ENCODE peak calls at places on chromosomes 13 and 19, in eight cellular contexts. One of them, this sample, is unnamed.

GRCh38 chr13:38954844-38955243 is 35.8 kb downstream of the STOML3 start:
- DNase-seq in cardiac fibroblast: no peak
- DNase-seq in stimulated activated CD8-positive, alpha-beta memory T cell treated with anti-CD3 and anti-CD28 coated beads, Interleukin-4, amount 100 ng/mL, for 48 hours: no peak
- DNase-seq in activated CD8-positive, alpha-beta T cell treated with anti-CD3 and anti-CD28 coated beads, Interleukin-2, amount 10 ng/mL, durations not matched to agents 7 days and 5 days: no peak
- DNase-seq in heart right ventricle: no peak
- DNase-seq in activated T-helper 9 cell treated with anti-CD3 and anti-CD28 coated beads, Interleukin-2, amount 50 U/mL, for 16 hours: no peak
- DNase-seq in ecto neural progenitor cell: no peak
- DNase-seq in BJ: no peak
- DNase-seq in this sample: no peak

GRCh38 chr13:32168136-32168535 is 136.6 kb downstream of the FRY start:
- DNase-seq in activated CD8-positive, alpha-beta T cell treated with anti-CD3 and anti-CD28 coated beads, Interleukin-2, amount 10 ng/mL, durations not matched to agents 7 days and 5 days: no peak
- DNase-seq in heart right ventricle: no peak
- DNase-seq in BJ: no peak
- DNase-seq in activated T-helper 9 cell treated with anti-CD3 and anti-CD28 coated beads, Interleukin-2, amount 50 U/mL, for 16 hours: no peak
- DNase-seq in ecto neural progenitor cell: no peak
- DNase-seq in cardiac fibroblast: no peak
- DNase-seq in stimulated activated CD8-positive, alpha-beta memory T cell treated with anti-CD3 and anti-CD28 coated beads, Interleukin-4, amount 100 ng/mL, for 48 hours: no peak
- DNase-seq in this sample: no peak

GRCh38 chr13:79775830-79776229 is 294.9 kb downstream of the NDFIP2 start:
- DNase-seq in BJ: no peak
- DNase-seq in activated CD8-positive, alpha-beta T cell treated with anti-CD3 and anti-CD28 coated beads, Interleukin-2, amount 10 ng/mL, durations not matched to agents 7 days and 5 days: no peak
- DNase-seq in heart right ventricle: no peak
- DNase-seq in activated T-helper 9 cell treated with anti-CD3 and anti-CD28 coated beads, Interleukin-2, amount 50 U/mL, for 16 hours: no peak
- DNase-seq in stimulated activated CD8-positive, alpha-beta memory T cell treated with anti-CD3 and anti-CD28 coated beads, Interleukin-4, amount 100 ng/mL, for 48 hours: no peak
- DNase-seq in ecto neural progenitor cell: no peak
- DNase-seq in cardiac fibroblast: peak
- DNase-seq in this sample: no peak

GRCh38 chr13:106616729-106617128 is 48.8 kb upstream of the ARGLU1 start:
- DNase-seq in stimulated activated CD8-positive, alpha-beta memory T cell treated with anti-CD3 and anti-CD28 coated beads, Interleukin-4, amount 100 ng/mL, for 48 hours: no peak
- DNase-seq in BJ: no peak
- DNase-seq in cardiac fibroblast: no peak
- DNase-seq in activated CD8-positive, alpha-beta T cell treated with anti-CD3 and anti-CD28 coated beads, Interleukin-2, amount 10 ng/mL, durations not matched to agents 7 days and 5 days: no peak
- DNase-seq in ecto neural progenitor cell: no peak
- DNase-seq in heart right ventricle: no peak
- DNase-seq in activated T-helper 9 cell treated with anti-CD3 and anti-CD28 coated beads, Interleukin-2, amount 50 U/mL, for 16 hours: no peak
- DNase-seq in this sample: no peak

GRCh38 chr13:114148521-114148855 is 16.1 kb upstream of the RASA3 start:
- DNase-seq in activated T-helper 9 cell treated with anti-CD3 and anti-CD28 coated beads, Interleukin-2, amount 50 U/mL, for 16 hours: peak
- DNase-seq in activated CD8-positive, alpha-beta T cell treated with anti-CD3 and anti-CD28 coated beads, Interleukin-2, amount 10 ng/mL, durations not matched to agents 7 days and 5 days: peak
- DNase-seq in cardiac fibroblast: no peak
- DNase-seq in BJ: no peak
- DNase-seq in stimulated activated CD8-positive, alpha-beta memory T cell treated with anti-CD3 and anti-CD28 coated beads, Interleukin-4, amount 100 ng/mL, for 48 hours: peak
- DNase-seq in ecto neural progenitor cell: no peak
- DNase-seq in heart right ventricle: no peak
- DNase-seq in this sample: no peak

GRCh38 chr13:27131202-27131623 is 40.4 kb downstream of the USP12 start:
- DNase-seq in cardiac fibroblast: peak
- DNase-seq in BJ: no peak
- DNase-seq in heart right ventricle: no peak
- DNase-seq in ecto neural progenitor cell: no peak
- DNase-seq in stimulated activated CD8-positive, alpha-beta memory T cell treated with anti-CD3 and anti-CD28 coated beads, Interleukin-4, amount 100 ng/mL, for 48 hours: peak
- DNase-seq in activated T-helper 9 cell treated with anti-CD3 and anti-CD28 coated beads, Interleukin-2, amount 50 U/mL, for 16 hours: peak
- DNase-seq in activated CD8-positive, alpha-beta T cell treated with anti-CD3 and anti-CD28 coated beads, Interleukin-2, amount 10 ng/mL, durations not matched to agents 7 days and 5 days: peak
- DNase-seq in this sample: no peak

GRCh38 chr19:23410155-23410554 is 14.9 kb upstream of the ZNF91 start:
- DNase-seq in stimulated activated CD8-positive, alpha-beta memory T cell treated with anti-CD3 and anti-CD28 coated beads, Interleukin-4, amount 100 ng/mL, for 48 hours: no peak
- DNase-seq in activated CD8-positive, alpha-beta T cell treated with anti-CD3 and anti-CD28 coated beads, Interleukin-2, amount 10 ng/mL, durations not matched to agents 7 days and 5 days: no peak
- DNase-seq in ecto neural progenitor cell: no peak
- DNase-seq in cardiac fibroblast: no peak
- DNase-seq in heart right ventricle: no peak
- DNase-seq in activated T-helper 9 cell treated with anti-CD3 and anti-CD28 coated beads, Interleukin-2, amount 50 U/mL, for 16 hours: no peak
- DNase-seq in BJ: no peak
- DNase-seq in this sample: no peak

GRCh38 chr19:43755256-43755801 is 567 bp upstream of the SMG9 start:
- DNase-seq in activated CD8-positive, alpha-beta T cell treated with anti-CD3 and anti-CD28 coated beads, Interleukin-2, amount 10 ng/mL, durations not matched to agents 7 days and 5 days: peak
- DNase-seq in BJ: no peak
- DNase-seq in cardiac fibroblast: peak
- DNase-seq in ecto neural progenitor cell: peak
- DNase-seq in stimulated activated CD8-positive, alpha-beta memory T cell treated with anti-CD3 and anti-CD28 coated beads, Interleukin-4, amount 100 ng/mL, for 48 hours: peak
- DNase-seq in activated T-helper 9 cell treated with anti-CD3 and anti-CD28 coated beads, Interleukin-2, amount 50 U/mL, for 16 hours: peak
- DNase-seq in heart right ventricle: peak
- DNase-seq in this sample: peak

GRCh38 chr13:73741111-73741510 is 393.1 kb downstream of the KLF12 start:
- DNase-seq in BJ: no peak
- DNase-seq in activated CD8-positive, alpha-beta T cell treated with anti-CD3 and anti-CD28 coated beads, Interleukin-2, amount 10 ng/mL, durations not matched to agents 7 days and 5 days: peak
- DNase-seq in ecto neural progenitor cell: no peak
- DNase-seq in stimulated activated CD8-positive, alpha-beta memory T cell treated with anti-CD3 and anti-CD28 coated beads, Interleukin-4, amount 100 ng/mL, for 48 hours: no peak
- DNase-seq in cardiac fibroblast: peak
- DNase-seq in activated T-helper 9 cell treated with anti-CD3 and anti-CD28 coated beads, Interleukin-2, amount 50 U/mL, for 16 hours: no peak
- DNase-seq in heart right ventricle: no peak
- DNase-seq in this sample: no peak

GRCh38 chr19:30854661-30855060 is 482.5 kb downstream of the ZNF536 start:
- DNase-seq in stimulated activated CD8-positive, alpha-beta memory T cell treated with anti-CD3 and anti-CD28 coated beads, Interleukin-4, amount 100 ng/mL, for 48 hours: no peak
- DNase-seq in activated T-helper 9 cell treated with anti-CD3 and anti-CD28 coated beads, Interleukin-2, amount 50 U/mL, for 16 hours: no peak
- DNase-seq in activated CD8-positive, alpha-beta T cell treated with anti-CD3 and anti-CD28 coated beads, Interleukin-2, amount 10 ng/mL, durations not matched to agents 7 days and 5 days: no peak
- DNase-seq in ecto neural progenitor cell: peak
- DNase-seq in heart right ventricle: no peak
- DNase-seq in BJ: no peak
- DNase-seq in cardiac fibroblast: no peak
- DNase-seq in this sample: no peak

GRCh38 chr13:95624020-95624419 is 20.5 kb downstream of the DZIP1 start:
- DNase-seq in activated CD8-positive, alpha-beta T cell treated with anti-CD3 and anti-CD28 coated beads, Interleukin-2, amount 10 ng/mL, durations not matched to agents 7 days and 5 days: peak
- DNase-seq in BJ: no peak
- DNase-seq in stimulated activated CD8-positive, alpha-beta memory T cell treated with anti-CD3 and anti-CD28 coated beads, Interleukin-4, amount 100 ng/mL, for 48 hours: no peak
- DNase-seq in ecto neural progenitor cell: no peak
- DNase-seq in cardiac fibroblast: peak
- DNase-seq in heart right ventricle: no peak
- DNase-seq in activated T-helper 9 cell treated with anti-CD3 and anti-CD28 coated beads, Interleukin-2, amount 50 U/mL, for 16 hours: no peak
- DNase-seq in this sample: no peak

GRCh38 chr19:425056-425455 is 16.1 kb upstream of the C2CD4C start:
- DNase-seq in ecto neural progenitor cell: no peak
- DNase-seq in stimulated activated CD8-positive, alpha-beta memory T cell treated with anti-CD3 and anti-CD28 coated beads, Interleukin-4, amount 100 ng/mL, for 48 hours: no peak
- DNase-seq in heart right ventricle: no peak
- DNase-seq in activated T-helper 9 cell treated with anti-CD3 and anti-CD28 coated beads, Interleukin-2, amount 50 U/mL, for 16 hours: no peak
- DNase-seq in activated CD8-positive, alpha-beta T cell treated with anti-CD3 and anti-CD28 coated beads, Interleukin-2, amount 10 ng/mL, durations not matched to agents 7 days and 5 days: no peak
- DNase-seq in BJ: no peak
- DNase-seq in cardiac fibroblast: no peak
- DNase-seq in this sample: no peak

GRCh38 chr19:17458970-17459369 is 1.8 kb downstream of the NXNL1 start:
- DNase-seq in ecto neural progenitor cell: no peak
- DNase-seq in activated T-helper 9 cell treated with anti-CD3 and anti-CD28 coated beads, Interleukin-2, amount 50 U/mL, for 16 hours: no peak
- DNase-seq in stimulated activated CD8-positive, alpha-beta memory T cell treated with anti-CD3 and anti-CD28 coated beads, Interleukin-4, amount 100 ng/mL, for 48 hours: no peak
- DNase-seq in activated CD8-positive, alpha-beta T cell treated with anti-CD3 and anti-CD28 coated beads, Interleukin-2, amount 10 ng/mL, durations not matched to agents 7 days and 5 days: no peak
- DNase-seq in BJ: no peak
- DNase-seq in heart right ventricle: no peak
- DNase-seq in cardiac fibroblast: no peak
- DNase-seq in this sample: no peak

GRCh38 chr19:5457709-5458108 is 2.5 kb downstream of the ZNRF4 start:
- DNase-seq in cardiac fibroblast: no peak
- DNase-seq in activated CD8-positive, alpha-beta T cell treated with anti-CD3 and anti-CD28 coated beads, Interleukin-2, amount 10 ng/mL, durations not matched to agents 7 days and 5 days: no peak
- DNase-seq in ecto neural progenitor cell: no peak
- DNase-seq in activated T-helper 9 cell treated with anti-CD3 and anti-CD28 coated beads, Interleukin-2, amount 50 U/mL, for 16 hours: no peak
- DNase-seq in heart right ventricle: no peak
- DNase-seq in stimulated activated CD8-positive, alpha-beta memory T cell treated with anti-CD3 and anti-CD28 coated beads, Interleukin-4, amount 100 ng/mL, for 48 hours: no peak
- DNase-seq in BJ: no peak
- DNase-seq in this sample: no peak

GRCh38 chr19:49851456-49852259 is 699 bp downstream of the PTOV1 start:
- DNase-seq in BJ: no peak
- DNase-seq in cardiac fibroblast: no peak
- DNase-seq in ecto neural progenitor cell: peak
- DNase-seq in activated CD8-positive, alpha-beta T cell treated with anti-CD3 and anti-CD28 coated beads, Interleukin-2, amount 10 ng/mL, durations not matched to agents 7 days and 5 days: no peak
- DNase-seq in heart right ventricle: peak
- DNase-seq in stimulated activated CD8-positive, alpha-beta memory T cell treated with anti-CD3 and anti-CD28 coated beads, Interleukin-4, amount 100 ng/mL, for 48 hours: peak
- DNase-seq in activated T-helper 9 cell treated with anti-CD3 and anti-CD28 coated beads, Interleukin-2, amount 50 U/mL, for 16 hours: no peak
- DNase-seq in this sample: no peak

GRCh38 chr19:29858000-29858596 is 46.3 kb downstream of the CCNE1 start:
- DNase-seq in activated CD8-positive, alpha-beta T cell treated with anti-CD3 and anti-CD28 coated beads, Interleukin-2, amount 10 ng/mL, durations not matched to agents 7 days and 5 days: peak
- DNase-seq in activated T-helper 9 cell treated with anti-CD3 and anti-CD28 coated beads, Interleukin-2, amount 50 U/mL, for 16 hours: no peak
- DNase-seq in ecto neural progenitor cell: no peak
- DNase-seq in cardiac fibroblast: no peak
- DNase-seq in stimulated activated CD8-positive, alpha-beta memory T cell treated with anti-CD3 and anti-CD28 coated beads, Interleukin-4, amount 100 ng/mL, for 48 hours: peak
- DNase-seq in BJ: no peak
- DNase-seq in heart right ventricle: no peak
- DNase-seq in this sample: no peak

GRCh38 chr13:98813993-98814392 is 61.5 kb upstream of the SLC15A1 start:
- DNase-seq in activated T-helper 9 cell treated with anti-CD3 and anti-CD28 coated beads, Interleukin-2, amount 50 U/mL, for 16 hours: no peak
- DNase-seq in stimulated activated CD8-positive, alpha-beta memory T cell treated with anti-CD3 and anti-CD28 coated beads, Interleukin-4, amount 100 ng/mL, for 48 hours: no peak
- DNase-seq in heart right ventricle: no peak
- DNase-seq in cardiac fibroblast: peak
- DNase-seq in BJ: no peak
- DNase-seq in activated CD8-positive, alpha-beta T cell treated with anti-CD3 and anti-CD28 coated beads, Interleukin-2, amount 10 ng/mL, durations not matched to agents 7 days and 5 days: no peak
- DNase-seq in ecto neural progenitor cell: no peak
- DNase-seq in this sample: no peak

GRCh38 chr19:4396949-4397783 is 3.2 kb downstream of the SH3GL1 start:
- DNase-seq in heart right ventricle: no peak
- DNase-seq in cardiac fibroblast: no peak
- DNase-seq in stimulated activated CD8-positive, alpha-beta memory T cell treated with anti-CD3 and anti-CD28 coated beads, Interleukin-4, amount 100 ng/mL, for 48 hours: no peak
- DNase-seq in ecto neural progenitor cell: no peak
- DNase-seq in BJ: no peak
- DNase-seq in activated T-helper 9 cell treated with anti-CD3 and anti-CD28 coated beads, Interleukin-2, amount 50 U/mL, for 16 hours: no peak
- DNase-seq in activated CD8-positive, alpha-beta T cell treated with anti-CD3 and anti-CD28 coated beads, Interleukin-2, amount 10 ng/mL, durations not matched to agents 7 days and 5 days: no peak
- DNase-seq in this sample: no peak

GRCh38 chr19:13983213-13983889 is 22.8 kb downstream of the RFX1 start:
- DNase-seq in activated CD8-positive, alpha-beta T cell treated with anti-CD3 and anti-CD28 coated beads, Interleukin-2, amount 10 ng/mL, durations not matched to agents 7 days and 5 days: peak
- DNase-seq in cardiac fibroblast: no peak
- DNase-seq in heart right ventricle: no peak
- DNase-seq in ecto neural progenitor cell: no peak
- DNase-seq in stimulated activated CD8-positive, alpha-beta memory T cell treated with anti-CD3 and anti-CD28 coated beads, Interleukin-4, amount 100 ng/mL, for 48 hours: no peak
- DNase-seq in activated T-helper 9 cell treated with anti-CD3 and anti-CD28 coated beads, Interleukin-2, amount 50 U/mL, for 16 hours: no peak
- DNase-seq in BJ: no peak
- DNase-seq in this sample: peak

GRCh38 chr13:25242956-25243355 is 44.3 kb downstream of the MTMR6 start:
- DNase-seq in ecto neural progenitor cell: no peak
- DNase-seq in cardiac fibroblast: no peak
- DNase-seq in BJ: no peak
- DNase-seq in stimulated activated CD8-positive, alpha-beta memory T cell treated with anti-CD3 and anti-CD28 coated beads, Interleukin-4, amount 100 ng/mL, for 48 hours: no peak
- DNase-seq in activated CD8-positive, alpha-beta T cell treated with anti-CD3 and anti-CD28 coated beads, Interleukin-2, amount 10 ng/mL, durations not matched to agents 7 days and 5 days: no peak
- DNase-seq in heart right ventricle: no peak
- DNase-seq in activated T-helper 9 cell treated with anti-CD3 and anti-CD28 coated beads, Interleukin-2, amount 50 U/mL, for 16 hours: no peak
- DNase-seq in this sample: no peak

GRCh38 chr13:83378901-83379300 is 503.4 kb downstream of the SLITRK1 start:
- DNase-seq in activated T-helper 9 cell treated with anti-CD3 and anti-CD28 coated beads, Interleukin-2, amount 50 U/mL, for 16 hours: no peak
- DNase-seq in heart right ventricle: no peak
- DNase-seq in cardiac fibroblast: peak
- DNase-seq in activated CD8-positive, alpha-beta T cell treated with anti-CD3 and anti-CD28 coated beads, Interleukin-2, amount 10 ng/mL, durations not matched to agents 7 days and 5 days: no peak
- DNase-seq in stimulated activated CD8-positive, alpha-beta memory T cell treated with anti-CD3 and anti-CD28 coated beads, Interleukin-4, amount 100 ng/mL, for 48 hours: no peak
- DNase-seq in ecto neural progenitor cell: no peak
- DNase-seq in BJ: no peak
- DNase-seq in this sample: no peak

GRCh38 chr19:13622727-13623126 is 116.4 kb upstream of the CACNA1A start:
- DNase-seq in heart right ventricle: no peak
- DNase-seq in activated CD8-positive, alpha-beta T cell treated with anti-CD3 and anti-CD28 coated beads, Interleukin-2, amount 10 ng/mL, durations not matched to agents 7 days and 5 days: no peak
- DNase-seq in BJ: no peak
- DNase-seq in stimulated activated CD8-positive, alpha-beta memory T cell treated with anti-CD3 and anti-CD28 coated beads, Interleukin-4, amount 100 ng/mL, for 48 hours: no peak
- DNase-seq in activated T-helper 9 cell treated with anti-CD3 and anti-CD28 coated beads, Interleukin-2, amount 50 U/mL, for 16 hours: no peak
- DNase-seq in ecto neural progenitor cell: no peak
- DNase-seq in cardiac fibroblast: no peak
- DNase-seq in this sample: no peak

GRCh38 chr13:66809496-66809895 is 420.6 kb downstream of the PCDH9 start:
- DNase-seq in stimulated activated CD8-positive, alpha-beta memory T cell treated with anti-CD3 and anti-CD28 coated beads, Interleukin-4, amount 100 ng/mL, for 48 hours: no peak
- DNase-seq in heart right ventricle: no peak
- DNase-seq in activated CD8-positive, alpha-beta T cell treated with anti-CD3 and anti-CD28 coated beads, Interleukin-2, amount 10 ng/mL, durations not matched to agents 7 days and 5 days: no peak
- DNase-seq in cardiac fibroblast: no peak
- DNase-seq in BJ: no peak
- DNase-seq in activated T-helper 9 cell treated with anti-CD3 and anti-CD28 coated beads, Interleukin-2, amount 50 U/mL, for 16 hours: no peak
- DNase-seq in ecto neural progenitor cell: no peak
- DNase-seq in this sample: no peak

GRCh38 chr13:21849323-21849722 is 178.4 kb downstream of the FGF9 start:
- DNase-seq in activated T-helper 9 cell treated with anti-CD3 and anti-CD28 coated beads, Interleukin-2, amount 50 U/mL, for 16 hours: no peak
- DNase-seq in stimulated activated CD8-positive, alpha-beta memory T cell treated with anti-CD3 and anti-CD28 coated beads, Interleukin-4, amount 100 ng/mL, for 48 hours: no peak
- DNase-seq in cardiac fibroblast: peak
- DNase-seq in BJ: no peak
- DNase-seq in ecto neural progenitor cell: no peak
- DNase-seq in activated CD8-positive, alpha-beta T cell treated with anti-CD3 and anti-CD28 coated beads, Interleukin-2, amount 10 ng/mL, durations not matched to agents 7 days and 5 days: no peak
- DNase-seq in heart right ventricle: no peak
- DNase-seq in this sample: no peak

GRCh38 chr13:95153647-95154405 is 147.4 kb downstream of the ABCC4 start:
- DNase-seq in heart right ventricle: no peak
- DNase-seq in activated T-helper 9 cell treated with anti-CD3 and anti-CD28 coated beads, Interleukin-2, amount 50 U/mL, for 16 hours: no peak
- DNase-seq in BJ: no peak
- DNase-seq in cardiac fibroblast: peak
- DNase-seq in activated CD8-positive, alpha-beta T cell treated with anti-CD3 and anti-CD28 coated beads, Interleukin-2, amount 10 ng/mL, durations not matched to agents 7 days and 5 days: no peak
- DNase-seq in ecto neural progenitor cell: no peak
- DNase-seq in stimulated activated CD8-positive, alpha-beta memory T cell treated with anti-CD3 and anti-CD28 coated beads, Interleukin-4, amount 100 ng/mL, for 48 hours: no peak
- DNase-seq in this sample: peak

GRCh38 chr13:36858285-36858684 is 39.3 kb downstream of the RFXAP start:
- DNase-seq in activated CD8-positive, alpha-beta T cell treated with anti-CD3 and anti-CD28 coated beads, Interleukin-2, amount 10 ng/mL, durations not matched to agents 7 days and 5 days: no peak
- DNase-seq in heart right ventricle: no peak
- DNase-seq in activated T-helper 9 cell treated with anti-CD3 and anti-CD28 coated beads, Interleukin-2, amount 50 U/mL, for 16 hours: no peak
- DNase-seq in ecto neural progenitor cell: no peak
- DNase-seq in BJ: peak
- DNase-seq in stimulated activated CD8-positive, alpha-beta memory T cell treated with anti-CD3 and anti-CD28 coated beads, Interleukin-4, amount 100 ng/mL, for 48 hours: no peak
- DNase-seq in cardiac fibroblast: peak
- DNase-seq in this sample: no peak

GRCh38 chr13:99610702-99611289 is 109.5 kb downstream of the TM9SF2 start:
- DNase-seq in cardiac fibroblast: no peak
- DNase-seq in activated CD8-positive, alpha-beta T cell treated with anti-CD3 and anti-CD28 coated beads, Interleukin-2, amount 10 ng/mL, durations not matched to agents 7 days and 5 days: no peak
- DNase-seq in stimulated activated CD8-positive, alpha-beta memory T cell treated with anti-CD3 and anti-CD28 coated beads, Interleukin-4, amount 100 ng/mL, for 48 hours: no peak
- DNase-seq in ecto neural progenitor cell: no peak
- DNase-seq in activated T-helper 9 cell treated with anti-CD3 and anti-CD28 coated beads, Interleukin-2, amount 50 U/mL, for 16 hours: no peak
- DNase-seq in BJ: no peak
- DNase-seq in heart right ventricle: no peak
- DNase-seq in this sample: no peak

GRCh38 chr13:28792992-28793391 is 27.1 kb upstream of the MTUS2 start:
- DNase-seq in stimulated activated CD8-positive, alpha-beta memory T cell treated with anti-CD3 and anti-CD28 coated beads, Interleukin-4, amount 100 ng/mL, for 48 hours: no peak
- DNase-seq in activated CD8-positive, alpha-beta T cell treated with anti-CD3 and anti-CD28 coated beads, Interleukin-2, amount 10 ng/mL, durations not matched to agents 7 days and 5 days: no peak
- DNase-seq in BJ: peak
- DNase-seq in cardiac fibroblast: peak
- DNase-seq in ecto neural progenitor cell: no peak
- DNase-seq in activated T-helper 9 cell treated with anti-CD3 and anti-CD28 coated beads, Interleukin-2, amount 50 U/mL, for 16 hours: no peak
- DNase-seq in heart right ventricle: no peak
- DNase-seq in this sample: no peak

GRCh38 chr19:45293682-45294081 is 29.0 kb downstream of the CKM start:
- DNase-seq in activated T-helper 9 cell treated with anti-CD3 and anti-CD28 coated beads, Interleukin-2, amount 50 U/mL, for 16 hours: no peak
- DNase-seq in cardiac fibroblast: no peak
- DNase-seq in BJ: no peak
- DNase-seq in heart right ventricle: no peak
- DNase-seq in stimulated activated CD8-positive, alpha-beta memory T cell treated with anti-CD3 and anti-CD28 coated beads, Interleukin-4, amount 100 ng/mL, for 48 hours: peak
- DNase-seq in activated CD8-positive, alpha-beta T cell treated with anti-CD3 and anti-CD28 coated beads, Interleukin-2, amount 10 ng/mL, durations not matched to agents 7 days and 5 days: no peak
- DNase-seq in ecto neural progenitor cell: no peak
- DNase-seq in this sample: no peak

GRCh38 chr13:60617863-60618733 is 221.1 kb downstream of the TDRD3 start:
- DNase-seq in stimulated activated CD8-positive, alpha-beta memory T cell treated with anti-CD3 and anti-CD28 coated beads, Interleukin-4, amount 100 ng/mL, for 48 hours: no peak
- DNase-seq in ecto neural progenitor cell: no peak
- DNase-seq in heart right ventricle: no peak
- DNase-seq in BJ: no peak
- DNase-seq in cardiac fibroblast: peak
- DNase-seq in activated T-helper 9 cell treated with anti-CD3 and anti-CD28 coated beads, Interleukin-2, amount 50 U/mL, for 16 hours: no peak
- DNase-seq in activated CD8-positive, alpha-beta T cell treated with anti-CD3 and anti-CD28 coated beads, Interleukin-2, amount 10 ng/mL, durations not matched to agents 7 days and 5 days: no peak
- DNase-seq in this sample: no peak

GRCh38 chr19:8688930-8689329 is 9.7 kb downstream of the ACTL9 start:
- DNase-seq in BJ: no peak
- DNase-seq in activated CD8-positive, alpha-beta T cell treated with anti-CD3 and anti-CD28 coated beads, Interleukin-2, amount 10 ng/mL, durations not matched to agents 7 days and 5 days: no peak
- DNase-seq in ecto neural progenitor cell: no peak
- DNase-seq in heart right ventricle: no peak
- DNase-seq in cardiac fibroblast: no peak
- DNase-seq in stimulated activated CD8-positive, alpha-beta memory T cell treated with anti-CD3 and anti-CD28 coated beads, Interleukin-4, amount 100 ng/mL, for 48 hours: no peak
- DNase-seq in activated T-helper 9 cell treated with anti-CD3 and anti-CD28 coated beads, Interleukin-2, amount 50 U/mL, for 16 hours: no peak
- DNase-seq in this sample: no peak

GRCh38 chr13:21175656-21176194 is 627 bp downstream of the SKA3 start:
- DNase-seq in activated T-helper 9 cell treated with anti-CD3 and anti-CD28 coated beads, Interleukin-2, amount 50 U/mL, for 16 hours: no peak
- DNase-seq in heart right ventricle: no peak
- DNase-seq in stimulated activated CD8-positive, alpha-beta memory T cell treated with anti-CD3 and anti-CD28 coated beads, Interleukin-4, amount 100 ng/mL, for 48 hours: no peak
- DNase-seq in cardiac fibroblast: peak
- DNase-seq in ecto neural progenitor cell: no peak
- DNase-seq in BJ: peak
- DNase-seq in activated CD8-positive, alpha-beta T cell treated with anti-CD3 and anti-CD28 coated beads, Interleukin-2, amount 10 ng/mL, durations not matched to agents 7 days and 5 days: no peak
- DNase-seq in this sample: no peak

GRCh38 chr13:29886446-29886845 is 36.0 kb upstream of the UBL3 start:
- DNase-seq in stimulated activated CD8-positive, alpha-beta memory T cell treated with anti-CD3 and anti-CD28 coated beads, Interleukin-4, amount 100 ng/mL, for 48 hours: peak
- DNase-seq in heart right ventricle: no peak
- DNase-seq in activated CD8-positive, alpha-beta T cell treated with anti-CD3 and anti-CD28 coated beads, Interleukin-2, amount 10 ng/mL, durations not matched to agents 7 days and 5 days: peak
- DNase-seq in BJ: no peak
- DNase-seq in cardiac fibroblast: no peak
- DNase-seq in ecto neural progenitor cell: no peak
- DNase-seq in activated T-helper 9 cell treated with anti-CD3 and anti-CD28 coated beads, Interleukin-2, amount 50 U/mL, for 16 hours: peak
- DNase-seq in this sample: no peak

GRCh38 chr19:37914908-37915307 is 7.9 kb downstream of the SIPA1L3 start:
- DNase-seq in heart right ventricle: no peak
- DNase-seq in BJ: no peak
- DNase-seq in activated CD8-positive, alpha-beta T cell treated with anti-CD3 and anti-CD28 coated beads, Interleukin-2, amount 10 ng/mL, durations not matched to agents 7 days and 5 days: peak
- DNase-seq in cardiac fibroblast: no peak
- DNase-seq in activated T-helper 9 cell treated with anti-CD3 and anti-CD28 coated beads, Interleukin-2, amount 50 U/mL, for 16 hours: no peak
- DNase-seq in ecto neural progenitor cell: no peak
- DNase-seq in stimulated activated CD8-positive, alpha-beta memory T cell treated with anti-CD3 and anti-CD28 coated beads, Interleukin-4, amount 100 ng/mL, for 48 hours: no peak
- DNase-seq in this sample: no peak